ENCODE peak calls at places on chromosomes 4 and X, in six cellular contexts. One of them, this sample, is unnamed.

GRCh38 chr4:612749-613125 is 12.6 kb upstream of the PDE6B start:
- DNase-seq in right cardiac atrium: no peak
- DNase-seq in mucosa of descending colon: no peak
- DNase-seq in DMS53: no peak
- DNase-seq in neural crest cell: no peak
- DNase-seq in stimulated activated CD4-positive, alpha-beta T cell treated with anti-CD3 and anti-CD28 coated beads, Interleukin-15, amount 100 ng/mL, for 48 hours: no peak
- DNase-seq in this sample: no peak

GRCh38 chr4:157700898-157701694 is 471.7 kb downstream of the GASK1B start:
- DNase-seq in right cardiac atrium: no peak
- DNase-seq in mucosa of descending colon: no peak
- DNase-seq in DMS53: no peak
- DNase-seq in neural crest cell: no peak
- DNase-seq in stimulated activated CD4-positive, alpha-beta T cell treated with anti-CD3 and anti-CD28 coated beads, Interleukin-15, amount 100 ng/mL, for 48 hours: no peak
- DNase-seq in this sample: no peak

GRCh38 chr4:161936625-161937133 is 227.1 kb downstream of the FSTL5 start:
- DNase-seq in right cardiac atrium: no peak
- DNase-seq in mucosa of descending colon: no peak
- DNase-seq in DMS53: peak
- DNase-seq in neural crest cell: no peak
- DNase-seq in stimulated activated CD4-positive, alpha-beta T cell treated with anti-CD3 and anti-CD28 coated beads, Interleukin-15, amount 100 ng/mL, for 48 hours: no peak
- DNase-seq in this sample: peak

GRCh38 chrX:13440166-13440565 is 120.3 kb upstream of the ATXN3L start:
- DNase-seq in right cardiac atrium: no peak
- DNase-seq in mucosa of descending colon: no peak
- DNase-seq in DMS53: no peak
- DNase-seq in neural crest cell: no peak
- DNase-seq in stimulated activated CD4-positive, alpha-beta T cell treated with anti-CD3 and anti-CD28 coated beads, Interleukin-15, amount 100 ng/mL, for 48 hours: no peak
- DNase-seq in this sample: no peak

GRCh38 chrX:50125480-50125879 is 75.3 kb downstream of the AKAP4 start:
- DNase-seq in right cardiac atrium: no peak
- DNase-seq in mucosa of descending colon: no peak
- DNase-seq in DMS53: no peak
- DNase-seq in neural crest cell: no peak
- DNase-seq in stimulated activated CD4-positive, alpha-beta T cell treated with anti-CD3 and anti-CD28 coated beads, Interleukin-15, amount 100 ng/mL, for 48 hours: no peak
- DNase-seq in this sample: no peak

GRCh38 chr4:72858328-72858727 is 211.2 kb downstream of the COX18 start:
- DNase-seq in right cardiac atrium: no peak
- DNase-seq in mucosa of descending colon: no peak
- DNase-seq in DMS53: peak
- DNase-seq in neural crest cell: no peak
- DNase-seq in stimulated activated CD4-positive, alpha-beta T cell treated with anti-CD3 and anti-CD28 coated beads, Interleukin-15, amount 100 ng/mL, for 48 hours: no peak
- DNase-seq in this sample: peak

GRCh38 chr4:156686120-156686519 is 285.5 kb downstream of the PDGFC start:
- DNase-seq in right cardiac atrium: no peak
- DNase-seq in mucosa of descending colon: no peak
- DNase-seq in DMS53: no peak
- DNase-seq in neural crest cell: no peak
- DNase-seq in stimulated activated CD4-positive, alpha-beta T cell treated with anti-CD3 and anti-CD28 coated beads, Interleukin-15, amount 100 ng/mL, for 48 hours: no peak
- DNase-seq in this sample: no peak

GRCh38 chr4:97841512-97841911 is 301.8 kb downstream of the STPG2 start:
- DNase-seq in right cardiac atrium: no peak
- DNase-seq in mucosa of descending colon: no peak
- DNase-seq in DMS53: no peak
- DNase-seq in neural crest cell: no peak
- DNase-seq in stimulated activated CD4-positive, alpha-beta T cell treated with anti-CD3 and anti-CD28 coated beads, Interleukin-15, amount 100 ng/mL, for 48 hours: no peak
- DNase-seq in this sample: no peak

GRCh38 chrX:68895339-68896250 is 66.8 kb downstream of the EFNB1 start:
- DNase-seq in right cardiac atrium: peak
- DNase-seq in mucosa of descending colon: no peak
- DNase-seq in DMS53: peak
- DNase-seq in neural crest cell: no peak
- DNase-seq in stimulated activated CD4-positive, alpha-beta T cell treated with anti-CD3 and anti-CD28 coated beads, Interleukin-15, amount 100 ng/mL, for 48 hours: no peak
- DNase-seq in this sample: no peak

GRCh38 chr4:26482508-26483462 is 7.5 kb downstream of the CCKAR start:
- DNase-seq in right cardiac atrium: no peak
- DNase-seq in mucosa of descending colon: no peak
- DNase-seq in DMS53: no peak
- DNase-seq in neural crest cell: no peak
- DNase-seq in stimulated activated CD4-positive, alpha-beta T cell treated with anti-CD3 and anti-CD28 coated beads, Interleukin-15, amount 100 ng/mL, for 48 hours: no peak
- DNase-seq in this sample: no peak

GRCh38 chrX:105972690-105973386 is 65.7 kb downstream of the SERPINA7 start:
- DNase-seq in right cardiac atrium: no peak
- DNase-seq in mucosa of descending colon: peak
- DNase-seq in DMS53: no peak
- DNase-seq in neural crest cell: no peak
- DNase-seq in stimulated activated CD4-positive, alpha-beta T cell treated with anti-CD3 and anti-CD28 coated beads, Interleukin-15, amount 100 ng/mL, for 48 hours: no peak
- DNase-seq in this sample: no peak

GRCh38 chr4:1572521-1572920 is 111.6 kb downstream of the FAM53A start:
- DNase-seq in right cardiac atrium: no peak
- DNase-seq in mucosa of descending colon: peak
- DNase-seq in DMS53: no peak
- DNase-seq in neural crest cell: no peak
- DNase-seq in stimulated activated CD4-positive, alpha-beta T cell treated with anti-CD3 and anti-CD28 coated beads, Interleukin-15, amount 100 ng/mL, for 48 hours: no peak
- DNase-seq in this sample: no peak

GRCh38 chr4:70637239-70637920 is 8.8 kb downstream of the ENAM start:
- DNase-seq in right cardiac atrium: no peak
- DNase-seq in mucosa of descending colon: no peak
- DNase-seq in DMS53: peak
- DNase-seq in neural crest cell: no peak
- DNase-seq in stimulated activated CD4-positive, alpha-beta T cell treated with anti-CD3 and anti-CD28 coated beads, Interleukin-15, amount 100 ng/mL, for 48 hours: no peak
- DNase-seq in this sample: no peak

GRCh38 chr4:176540814-176541213 is 221.0 kb downstream of the SPCS3 start:
- DNase-seq in right cardiac atrium: no peak
- DNase-seq in mucosa of descending colon: no peak
- DNase-seq in DMS53: no peak
- DNase-seq in neural crest cell: no peak
- DNase-seq in stimulated activated CD4-positive, alpha-beta T cell treated with anti-CD3 and anti-CD28 coated beads, Interleukin-15, amount 100 ng/mL, for 48 hours: no peak
- DNase-seq in this sample: no peak